ENCODE peak calls at places on chromosomes 13 and 19, in seven cellular contexts. E is H1, S is HCT116, V is SK-N-SH, K is K562, I is HepG2, P is GM12878. U is an unnamed sample.

GRCh38 chr19:6292006-6292405 is 12.2 kb upstream of the MLLT1 start:
- DNase-seq in E (no peak), S (peak), V (no peak), K (no peak), I (no peak), P (no peak), U (no peak)

GRCh38 chr19:38093587-38093986 is 130.4 kb downstream of the DPF1 start:
- DNase-seq in E (no peak), S (no peak), V (peak), K (no peak), I (no peak), P (no peak), U (no peak)

GRCh38 chr19:46791944-46792343 is 3.5 kb upstream of the SLC1A5 start:
- DNase-seq in E (no peak), S (no peak), V (peak), K (no peak), I (no peak), P (no peak), U (peak)

GRCh38 chr13:79815041-79815440 is 334.1 kb downstream of the NDFIP2 start:
- DNase-seq in E (no peak), S (no peak), V (no peak), K (no peak), I (no peak), P (no peak), U (no peak)

GRCh38 chr13:26656919-26657318 is 99.4 kb downstream of the WASF3 start:
- DNase-seq in E (no peak), S (no peak), V (no peak), K (no peak), I (peak), P (no peak), U (peak)

GRCh38 chr13:81048026-81048461 is 707.1 kb upstream of the SPRY2 start:
- DNase-seq in E (no peak), S (no peak), V (no peak), K (no peak), I (no peak), P (peak), U (no peak)

GRCh38 chr19:47146920-47147319 is 16.3 kb downstream of the SAE1 start:
- DNase-seq in E (no peak), S (no peak), V (no peak), K (no peak), I (no peak), P (no peak), U (no peak)

GRCh38 chr13:41547253-41548000 is 90.1 kb downstream of the RGCC start:
- DNase-seq in E (no peak), S (no peak), V (no peak), K (no peak), I (peak), P (no peak), U (no peak)

GRCh38 chr13:28037399-28037798 is 48.9 kb upstream of the URAD start:
- DNase-seq in E (no peak), S (peak), V (no peak), K (no peak), I (no peak), P (no peak), U (no peak)

GRCh38 chr13:113802090-113802531 is 43.1 kb downstream of the TMEM255B start:
- DNase-seq in E (peak), S (no peak), V (peak), K (peak), I (peak), P (no peak), U (no peak)

GRCh38 chr13:73138276-73138950 is 79.6 kb downstream of the KLF5 start:
- DNase-seq in E (no peak), S (no peak), V (no peak), K (no peak), I (peak), P (no peak), U (no peak)

GRCh38 chr13:35599385-35599784 is 122.9 kb upstream of the MAB21L1 start:
- DNase-seq in E (no peak), S (no peak), V (no peak), K (no peak), I (no peak), P (no peak), U (no peak)

GRCh38 chr19:46428278-46429141 is at the start of gene PNMA8C:
- DNase-seq in E (peak), S (no peak), V (peak), K (peak), I (no peak), P (no peak), U (no peak)

GRCh38 chr13:113207890-113208423 is 512 bp downstream of the PCID2 start:
- DNase-seq in E (peak), S (no peak), V (no peak), K (no peak), I (peak), P (no peak), U (peak)

GRCh38 chr19:1467512-1468273 is 11.3 kb downstream of the C19orf25 start:
- DNase-seq in E (peak), S (no peak), V (no peak), K (no peak), I (no peak), P (no peak), U (no peak)

DNA sequence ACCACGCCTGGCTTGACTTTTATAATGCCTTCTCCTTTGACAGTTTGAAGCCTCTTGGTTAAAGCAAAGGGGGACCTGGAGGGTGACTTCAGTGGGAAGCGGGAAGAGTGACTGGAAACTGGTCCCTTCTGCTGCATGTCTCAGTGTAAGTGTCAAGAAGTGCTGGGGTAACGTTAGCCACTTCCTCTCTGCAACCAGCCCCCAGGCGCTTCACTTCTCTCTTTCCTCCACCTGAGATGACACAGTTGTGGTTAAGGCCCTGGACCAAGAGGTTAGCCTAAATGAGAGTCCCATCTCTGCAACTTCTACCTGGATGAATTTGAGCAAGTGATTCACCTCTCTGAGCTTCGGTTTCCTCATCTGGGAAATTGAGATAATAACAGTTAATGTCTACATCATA is 16.3 kb downstream of the LEUTX start:
- DNase-seq in E (no peak), S (no peak), V (no peak), K (no peak), I (no peak), P (peak), U (no peak)
- TF ChIP-seq JUND in E (no peak), S (no peak), V (no peak), K (no peak), I (no peak), P (no peak), U (no peak)

GRCh38 chr13:50449465-50449864 is 394.0 kb downstream of the DLEU7 start:
- DNase-seq in E (no peak), S (no peak), V (no peak), K (no peak), I (no peak), P (no peak), U (no peak)
- TF ChIP-seq JUND in E (no peak), S (no peak), V (no peak), K (no peak), I (no peak), P (no peak), U (no peak)

GRCh38 chr19:13057744-13058143 is 44.9 kb downstream of the LYL1 start:
- DNase-seq in E (no peak), S (no peak), V (no peak), K (no peak), I (no peak), P (no peak), U (no peak)

GRCh38 chr19:13060964-13061927 is 41.4 kb downstream of the LYL1 start:
- DNase-seq in E (peak), S (peak), V (peak), K (peak), I (peak), P (peak), U (peak)

GRCh38 chr19:13058951-13059660 is 43.6 kb downstream of the LYL1 start:
- DNase-seq in E (no peak), S (no peak), V (no peak), K (no peak), I (no peak), P (no peak), U (no peak)

GRCh38 chr19:13062317-13062716 is 40.3 kb downstream of the LYL1 start:
- DNase-seq in E (no peak), S (no peak), V (no peak), K (no peak), I (no peak), P (no peak), U (no peak)

GRCh38 chr19:13060233-13060963 is 42.3 kb downstream of the LYL1 start:
- DNase-seq in E (peak), S (no peak), V (peak), K (peak), I (peak), P (no peak), U (no peak)
- TF ChIP-seq JUND in E (no peak), S (no peak), V (no peak), K (no peak), I (peak), P (no peak), U (no peak)

DNA sequence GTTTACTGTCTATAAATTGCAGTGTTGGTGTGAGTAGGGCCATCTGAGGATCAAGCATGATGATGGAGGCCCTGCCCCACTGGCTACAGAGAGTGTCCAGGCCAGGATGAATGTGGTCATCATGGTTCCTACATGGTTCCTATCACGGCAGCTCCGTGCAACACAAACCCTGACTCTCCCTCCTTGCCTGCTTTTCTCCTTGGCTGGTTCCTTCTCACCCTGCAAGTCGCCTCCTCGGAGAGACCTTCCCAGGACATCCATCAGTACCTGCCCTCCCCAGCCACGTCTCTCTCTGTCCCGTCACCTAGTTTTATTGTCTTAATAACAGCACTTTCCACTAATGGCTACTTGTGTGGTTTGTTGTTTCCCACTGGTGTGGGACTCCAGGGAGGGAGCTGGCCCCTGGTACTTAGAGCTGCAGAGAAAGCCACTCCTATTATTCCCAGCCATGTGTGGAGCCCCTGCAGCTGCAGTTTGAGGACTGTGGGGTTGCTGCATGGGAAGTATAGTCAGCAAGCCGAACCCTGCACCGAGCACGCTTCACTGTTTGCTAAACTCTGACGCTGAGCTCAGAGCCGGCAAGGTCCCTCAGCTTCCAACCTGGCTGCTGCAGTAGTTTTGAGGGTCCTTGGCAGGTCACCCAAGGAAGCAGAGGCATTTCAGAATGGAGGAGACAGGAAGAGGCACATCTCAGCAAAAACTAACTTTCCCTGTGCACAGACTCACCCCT is 146.4 kb upstream of the VSTM2B start:
- DNase-seq in E (peak), S (no peak), V (no peak), K (no peak), I (no peak), P (no peak), U (no peak)
- TF ChIP-seq JUND in E (no peak), S (no peak), V (no peak), K (no peak), I (no peak), P (no peak), U (no peak)

GRCh38 chr13:44690376-44690775 is 114.2 kb upstream of the TSC22D1 start:
- DNase-seq in E (no peak), S (no peak), V (no peak), K (no peak), I (no peak), P (no peak), U (no peak)

GRCh38 chr13:44688652-44689051 is 112.5 kb upstream of the TSC22D1 start:
- DNase-seq in E (no peak), S (no peak), V (no peak), K (no peak), I (no peak), P (no peak), U (no peak)

GRCh38 chr13:44686478-44687071 is 110.4 kb upstream of the TSC22D1 start:
- DNase-seq in E (no peak), S (no peak), V (no peak), K (no peak), I (no peak), P (no peak), U (no peak)

GRCh38 chr13:44680746-44681355 is 104.7 kb upstream of the TSC22D1 start:
- DNase-seq in E (no peak), S (no peak), V (no peak), K (no peak), I (no peak), P (no peak), U (no peak)

DNA sequence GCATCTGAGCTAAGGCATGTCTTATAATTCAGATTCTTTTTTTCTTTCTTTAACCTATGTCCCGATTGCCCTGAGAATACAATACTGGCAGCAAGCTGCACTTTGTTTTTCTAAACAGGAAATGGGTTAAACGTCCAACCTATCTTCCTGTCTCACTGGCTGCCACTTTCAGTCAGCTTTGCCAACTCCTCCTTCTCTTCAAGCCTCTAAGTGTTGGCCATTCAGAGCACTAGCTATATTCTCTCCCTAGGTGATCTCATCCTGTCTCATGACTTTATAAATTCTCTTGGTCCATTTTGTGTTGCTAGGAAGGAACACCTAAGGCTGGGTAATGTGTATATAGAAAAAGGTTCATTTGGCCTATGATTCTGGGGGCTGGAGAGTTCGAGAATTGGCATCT is 109.5 kb upstream of the TSC22D1 start:
- DNase-seq in E (no peak), S (no peak), V (no peak), K (no peak), I (no peak), P (no peak), U (no peak)
- TF ChIP-seq JUND in E (no peak), S (no peak), V (no peak), K (no peak), I (no peak), P (no peak), U (no peak)

U was measured in T47D.